ENCODE peak calls at places on chromosomes 16 and 17, in eight cellular contexts. O is IMR-90, C is lung, D is heart left ventricle, T is tibial artery, A is fibroblast of villous mesenchyme, Q is AG09319, Y is Calu3. V is an unnamed sample.

GRCh38 chr16:919658-920631 is 50.8 kb downstream of the LMF1 start:
- DNase-seq in D (no peak), A (peak; percentile 20), C (no peak), O (peak; percentile 62), Y (no peak), Q (peak; percentile 0), T (peak; percentile 29), V (no peak)

GRCh38 chr16:25258856-25259179 is 1.2 kb upstream of the ZKSCAN2 start:
- DNase-seq in Q (no peak), T (no peak), C (no peak), D (no peak), Y (no peak), A (no peak), O (no peak), V (no peak)

GRCh38 chr16:2468142-2468724 is 2.9 kb upstream of the NTN3 start:
- DNase-seq in Q (no peak), Y (peak; percentile 43), C (no peak), T (no peak), A (peak; percentile 19), D (no peak), O (peak; percentile 11), V (no peak)

GRCh38 chr17:82882715-82883446 is 43.1 kb upstream of the ZNF750 start:
- DNase-seq in Q (no peak), A (no peak), Y (no peak), D (no peak), C (peak; percentile 64), T (no peak), O (no peak), V (no peak)

GRCh38 chr16:67893791-67894399 is 841 bp downstream of the PSKH1 start:
- DNase-seq in T (no peak), O (no peak), Q (no peak), Y (no peak), C (no peak), A (peak; percentile 22), D (no peak), V (no peak)

GRCh38 chr17:55265434-55266021 is 768 bp downstream of the HLF start:
- DNase-seq in D (peak; percentile 19), C (no peak), A (no peak), Q (no peak), O (no peak), Y (no peak), T (no peak), V (no peak)

GRCh38 chr16:82043680-82044584 is 8.9 kb downstream of the HSD17B2 start:
- DNase-seq in Q (peak; percentile 93), T (no peak), D (no peak), O (peak; percentile 75), A (peak; percentile 85), C (no peak), Y (no peak), V (no peak)

GRCh38 chr17:76584427-76585047 is 1.1 kb downstream of the ST6GALNAC2 start:
- DNase-seq in A (no peak), Q (no peak), D (no peak), Y (no peak), T (no peak), C (no peak), O (no peak), V (no peak)

GRCh38 chr16:61050547-61050946 is 985.7 kb downstream of the CDH8 start:
- DNase-seq in Y (no peak), C (no peak), O (no peak), T (no peak), Q (no peak), A (no peak), D (no peak), V (no peak)

GRCh38 chr17:57522436-57523005 is 222.6 kb downstream of the CCDC182 start:
- DNase-seq in T (no peak), Y (no peak), A (no peak), D (no peak), O (no peak), C (no peak), Q (no peak), V (no peak)

GRCh38 chr16:66081967-66082366 is 284.5 kb upstream of the CDH5 start:
- DNase-seq in O (peak; percentile 94), A (no peak), T (no peak), Q (no peak), D (no peak), C (no peak), Y (no peak), V (no peak)

GRCh38 chr17:47253541-47254402 is at the start of gene ITGB3:
- DNase-seq in Q (no peak), D (peak; percentile 80), T (peak; percentile 75), C (peak; percentile 72), Y (peak; percentile 92), O (peak; percentile 67), A (peak; percentile 80), V (peak; percentile 78)

GRCh38 chr17:39739885-39740356 is 2.2 kb downstream of the GRB7 start:
- DNase-seq in Q (no peak), A (no peak), Y (peak; percentile 100), O (no peak), T (no peak), C (no peak), D (no peak), V (no peak)

GRCh38 chr16:84952335-84953050 is 58.8 kb downstream of the ZDHHC7 start:
- DNase-seq in Y (peak; percentile 87), O (peak; percentile 82), A (peak; percentile 99), C (peak; percentile 84), Q (peak; percentile 61), D (peak; percentile 76), T (peak; percentile 85), V (peak; percentile 39)

GRCh38 chr16:3328643-3329042 is 23.3 kb downstream of the ZNF75A start:
- DNase-seq in Y (no peak), T (no peak), A (no peak), C (no peak), O (no peak), D (no peak), Q (no peak), V (no peak)

GRCh38 chr17:60637683-60638082 is 37.7 kb downstream of the PPM1D start:
- DNase-seq in D (no peak), Y (no peak), A (no peak), T (no peak), Q (no peak), C (no peak), O (no peak), V (no peak)

GRCh38 chr17:60640503-60640902 is 37.1 kb upstream of the BCAS3 start:
- DNase-seq in T (no peak), D (no peak), A (peak; percentile 23), C (no peak), Y (no peak), Q (no peak), O (peak; percentile 22), V (no peak)

GRCh38 chr17:60641810-60642220 is 35.8 kb upstream of the BCAS3 start:
- DNase-seq in Y (peak; percentile 73), C (peak; percentile 68), D (peak; percentile 78), A (peak; percentile 88), Q (peak; percentile 29), O (peak; percentile 85), T (peak; percentile 42), V (no peak)

GRCh38 chr17:60641126-60641525 is 36.5 kb upstream of the BCAS3 start:
- DNase-seq in T (no peak), O (no peak), Y (no peak), A (no peak), D (no peak), Q (no peak), C (no peak), V (no peak)

DNA sequence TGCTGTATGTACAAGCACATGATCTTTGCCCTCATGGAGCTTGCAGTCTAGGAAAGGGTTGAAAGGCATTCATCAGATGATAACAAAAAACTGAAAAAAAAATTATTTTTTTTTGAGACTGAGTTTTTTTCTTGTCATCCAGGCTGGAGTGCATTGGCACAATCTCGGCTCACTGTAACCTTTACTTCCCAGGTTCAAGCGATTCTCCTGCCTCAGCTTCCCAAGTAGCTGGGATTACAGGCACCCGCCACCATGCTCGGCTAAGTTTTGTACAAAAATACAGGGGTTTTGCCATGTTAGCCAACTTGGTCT is 38.7 kb upstream of the BCAS3 start:
- DNase-seq in A (no peak), O (no peak), Y (no peak), D (no peak), Q (no peak), T (no peak), C (no peak), V (no peak)
- TF ChIP-seq CTCF in A (no peak), O (no peak), Y (no peak), D (no peak), Q (no peak), T (no peak), C (no peak), V (no peak)

GRCh38 chr17:41864837-41865595 is at the start of gene KLHL11:
- DNase-seq in Q (peak; percentile 52), Y (peak; percentile 95), T (peak; percentile 86), D (peak; percentile 89), O (peak; percentile 85), C (peak; percentile 88), A (peak; percentile 89), V (peak; percentile 84)
- TF ChIP-seq CTCF in Q (no peak), Y (no peak), T (peak; percentile 10), D (no peak), O (no peak), C (no peak), A (no peak), V (no peak)

GRCh38 chr17:65423346-65424140 is 137.9 kb downstream of the AXIN2 start:
- DNase-seq in A (no peak), C (no peak), T (no peak), O (no peak), D (no peak), Y (no peak), Q (no peak), V (no peak)
- TF ChIP-seq CTCF in A (peak; percentile 10), C (no peak), T (no peak), O (no peak), D (no peak), Y (no peak), Q (no peak), V (no peak)

DNA sequence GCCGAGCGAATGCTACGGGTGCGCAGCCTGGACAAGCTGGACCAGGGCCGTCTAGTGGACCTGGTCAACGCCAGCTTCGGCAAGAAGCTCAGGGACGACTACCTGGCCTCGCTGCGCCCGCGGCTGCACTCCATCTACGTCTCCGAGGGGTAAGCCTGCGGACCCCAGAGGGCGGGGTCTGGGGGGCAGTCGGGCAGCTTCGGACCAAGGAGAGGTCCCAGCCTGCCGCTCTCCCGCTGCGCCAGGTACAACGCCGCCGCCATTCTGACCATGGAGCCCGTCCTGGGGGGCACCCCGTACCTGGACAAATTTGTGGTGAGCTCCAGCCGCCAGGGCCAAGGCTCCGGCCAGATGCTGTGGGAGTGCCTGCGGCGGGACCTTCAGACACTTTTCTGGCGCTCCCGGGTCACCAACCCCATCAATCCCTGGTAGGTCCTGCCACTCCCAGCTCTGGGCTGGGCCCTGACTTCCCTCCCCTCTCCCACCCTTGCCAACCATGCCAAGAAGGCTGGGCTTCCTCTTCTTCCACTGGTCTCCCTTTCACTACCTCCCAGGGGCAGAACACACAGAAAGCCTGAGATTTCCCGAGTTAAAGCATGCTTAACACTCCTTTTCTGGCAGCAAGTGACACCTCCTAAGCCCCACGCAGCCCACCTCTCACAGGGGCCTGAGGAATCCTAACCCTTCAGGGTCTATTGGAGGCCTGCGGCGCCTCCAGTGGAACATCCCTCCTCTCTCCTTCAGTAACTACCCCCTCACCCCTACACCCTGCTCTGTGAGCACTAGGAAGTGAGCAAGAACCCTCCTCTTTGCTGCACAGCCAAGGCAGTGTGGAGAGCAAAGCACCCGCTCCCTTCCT is 3.2 kb downstream of the NAGS start:
- DNase-seq in C (no peak), A (no peak), T (no peak), D (no peak), Q (no peak), O (no peak), Y (no peak), V (no peak)
- TF ChIP-seq CTCF in C (no peak), A (no peak), T (no peak), D (no peak), Q (no peak), O (no peak), Y (peak; percentile 2), V (no peak)

V was measured in activated B cell treated with CpG ODN at 0.5 μM for 24 hours.